ENCODE peak calls at places on chromosome 3, in seven cellular contexts. One of them, this sample, is unnamed.

GRCh38 chr3:110846971-110847370 is 224.6 kb upstream of the NECTIN3 start:
- DNase-seq in stomach: no peak
- DNase-seq in GM23248: no peak
- DNase-seq in kidney epithelial cell: no peak
- DNase-seq in NT2/D1: no peak
- DNase-seq in BE2C: no peak
- DNase-seq in SK-N-SH: no peak
- DNase-seq in this sample: no peak

GRCh38 chr3:414063-414462 is 217.5 kb downstream of the CHL1 start:
- DNase-seq in BE2C: no peak
- DNase-seq in NT2/D1: no peak
- DNase-seq in GM23248: peak
- DNase-seq in stomach: no peak
- DNase-seq in SK-N-SH: no peak
- DNase-seq in kidney epithelial cell: no peak
- DNase-seq in this sample: peak

GRCh38 chr3:30643763-30644462 is 37.5 kb downstream of the TGFBR2 start:
- DNase-seq in GM23248: no peak
- DNase-seq in stomach: peak
- DNase-seq in SK-N-SH: no peak
- DNase-seq in kidney epithelial cell: no peak
- DNase-seq in BE2C: no peak
- DNase-seq in NT2/D1: no peak
- DNase-seq in this sample: no peak

GRCh38 chr3:64520334-64520733 is 167.5 kb downstream of the ADAMTS9 start:
- DNase-seq in NT2/D1: no peak
- DNase-seq in SK-N-SH: no peak
- DNase-seq in BE2C: no peak
- DNase-seq in GM23248: no peak
- DNase-seq in stomach: no peak
- DNase-seq in kidney epithelial cell: no peak
- DNase-seq in this sample: no peak

GRCh38 chr3:49786357-49787181 is at the start of gene IP6K1:
- DNase-seq in stomach: peak
- DNase-seq in BE2C: peak
- DNase-seq in SK-N-SH: peak
- DNase-seq in GM23248: peak
- DNase-seq in NT2/D1: peak
- DNase-seq in kidney epithelial cell: peak
- DNase-seq in this sample: peak

GRCh38 chr3:22012471-22012870 is 261.5 kb upstream of the ZNF385D start:
- DNase-seq in stomach: no peak
- DNase-seq in BE2C: no peak
- DNase-seq in GM23248: peak
- DNase-seq in kidney epithelial cell: no peak
- DNase-seq in SK-N-SH: no peak
- DNase-seq in NT2/D1: no peak
- DNase-seq in this sample: no peak

GRCh38 chr3:182735672-182736071 is 57.6 kb upstream of the ATP11B start:
- DNase-seq in NT2/D1: no peak
- DNase-seq in GM23248: peak
- DNase-seq in stomach: no peak
- DNase-seq in kidney epithelial cell: no peak
- DNase-seq in SK-N-SH: no peak
- DNase-seq in BE2C: no peak
- DNase-seq in this sample: no peak

GRCh38 chr3:157384526-157384925 is 52.1 kb upstream of the PTX3 start:
- DNase-seq in kidney epithelial cell: no peak
- DNase-seq in NT2/D1: no peak
- DNase-seq in SK-N-SH: no peak
- DNase-seq in GM23248: no peak
- DNase-seq in BE2C: no peak
- DNase-seq in stomach: no peak
- DNase-seq in this sample: no peak

GRCh38 chr3:104190681-104191080 is 1176.0 kb upstream of the ALCAM start:
- DNase-seq in SK-N-SH: no peak
- DNase-seq in stomach: no peak
- DNase-seq in NT2/D1: no peak
- DNase-seq in GM23248: no peak
- DNase-seq in BE2C: no peak
- DNase-seq in kidney epithelial cell: no peak
- DNase-seq in this sample: no peak

GRCh38 chr3:60536420-60536819 is 714.8 kb downstream of the FHIT start:
- DNase-seq in stomach: no peak
- DNase-seq in SK-N-SH: no peak
- DNase-seq in NT2/D1: no peak
- DNase-seq in GM23248: no peak
- DNase-seq in kidney epithelial cell: no peak
- DNase-seq in BE2C: no peak
- DNase-seq in this sample: no peak

GRCh38 chr3:51269466-51269865 is 115.6 kb upstream of the MANF start:
- DNase-seq in kidney epithelial cell: no peak
- DNase-seq in GM23248: peak
- DNase-seq in stomach: no peak
- DNase-seq in SK-N-SH: no peak
- DNase-seq in NT2/D1: no peak
- DNase-seq in BE2C: no peak
- DNase-seq in this sample: no peak

DNA sequence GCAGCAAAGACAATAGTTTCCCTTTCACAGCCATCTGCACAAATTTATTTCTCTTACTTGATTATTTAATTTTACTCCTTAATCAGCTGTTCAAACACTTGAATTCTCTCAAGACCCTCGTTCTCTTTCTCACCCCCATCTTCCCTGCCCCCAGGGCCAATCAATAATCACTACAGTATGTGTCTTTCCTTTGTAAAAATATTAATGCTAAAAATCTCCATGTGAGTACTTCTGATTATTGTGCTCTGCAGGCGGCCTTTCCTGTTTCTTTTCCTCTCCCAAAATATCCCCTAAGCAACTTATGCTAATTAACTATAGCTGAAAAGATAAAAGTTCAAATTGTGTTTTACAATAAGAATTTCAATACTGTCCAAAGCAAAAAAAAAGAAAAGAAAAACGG is 617.0 kb upstream of the CBLB start:
- DNase-seq in SK-N-SH: no peak
- DNase-seq in BE2C: no peak
- DNase-seq in stomach: no peak
- DNase-seq in GM23248: no peak
- DNase-seq in kidney epithelial cell: no peak
- DNase-seq in NT2/D1: no peak
- DNase-seq in this sample: no peak
- H3K4me3 ChIP-seq in SK-N-SH: no peak
- H3K4me3 ChIP-seq in BE2C: no peak
- H3K4me3 ChIP-seq in stomach: no peak
- H3K4me3 ChIP-seq in GM23248: no peak
- H3K4me3 ChIP-seq in kidney epithelial cell: no peak
- H3K4me3 ChIP-seq in NT2/D1: no peak
- H3K4me3 ChIP-seq in this sample: no peak

DNA sequence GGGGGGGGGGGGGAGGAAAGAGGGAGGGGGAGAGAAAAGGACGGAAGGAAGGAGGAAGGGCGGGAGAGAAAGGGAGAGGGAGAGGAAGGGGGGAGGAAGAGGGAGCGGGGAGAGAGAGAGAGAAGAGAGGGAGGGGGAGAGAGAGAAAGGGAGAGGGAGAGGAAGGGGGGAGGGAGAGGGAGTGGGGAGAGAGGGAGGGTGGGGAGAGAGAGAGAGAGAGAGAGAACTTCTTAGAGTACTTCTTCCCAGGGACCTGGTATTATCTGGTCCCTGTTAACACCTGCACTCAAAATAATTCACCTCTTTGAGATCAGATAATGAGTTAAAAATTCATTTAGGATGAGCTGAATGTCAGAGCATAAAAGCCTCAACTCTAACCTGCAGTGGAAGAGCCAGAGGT is 1.1 kb downstream of the SEC13 start:
- DNase-seq in stomach: no peak
- DNase-seq in GM23248: peak
- DNase-seq in BE2C: no peak
- DNase-seq in NT2/D1: no peak
- DNase-seq in SK-N-SH: no peak
- DNase-seq in kidney epithelial cell: no peak
- DNase-seq in this sample: peak
- H3K4me3 ChIP-seq in stomach: peak
- H3K4me3 ChIP-seq in GM23248: peak
- H3K4me3 ChIP-seq in BE2C: peak
- H3K4me3 ChIP-seq in NT2/D1: peak
- H3K4me3 ChIP-seq in SK-N-SH: peak
- H3K4me3 ChIP-seq in kidney epithelial cell: peak
- H3K4me3 ChIP-seq in this sample: peak

GRCh38 chr3:62371032-62371734 is 2.2 kb downstream of the FEZF2 start:
- DNase-seq in kidney epithelial cell: no peak
- DNase-seq in GM23248: no peak
- DNase-seq in stomach: no peak
- DNase-seq in NT2/D1: no peak
- DNase-seq in SK-N-SH: peak
- DNase-seq in BE2C: peak
- DNase-seq in this sample: no peak
- H3K4me3 ChIP-seq in kidney epithelial cell: no peak
- H3K4me3 ChIP-seq in GM23248: no peak
- H3K4me3 ChIP-seq in stomach: no peak
- H3K4me3 ChIP-seq in NT2/D1: no peak
- H3K4me3 ChIP-seq in SK-N-SH: no peak
- H3K4me3 ChIP-seq in BE2C: no peak
- H3K4me3 ChIP-seq in this sample: no peak

DNA sequence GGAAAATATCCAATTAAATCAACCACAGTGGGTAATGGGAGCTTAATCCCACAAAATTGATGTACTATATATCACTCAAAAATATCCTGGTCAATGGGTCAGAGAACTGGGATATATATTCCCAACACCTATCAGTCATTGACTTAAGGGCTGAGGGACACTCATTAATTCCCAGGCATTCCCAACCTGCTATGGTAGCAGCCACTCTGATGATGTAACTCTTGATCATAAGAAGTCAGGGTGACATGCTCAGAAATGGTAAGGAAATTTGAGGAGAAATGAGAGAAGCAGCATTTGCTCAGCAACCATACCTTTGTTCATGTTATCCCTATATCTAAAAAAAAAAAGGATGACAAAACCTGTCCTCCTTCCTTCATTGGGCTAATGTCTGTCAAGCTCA is 3.1 kb upstream of the PLOD2 start:
- DNase-seq in GM23248: peak
- DNase-seq in SK-N-SH: no peak
- DNase-seq in NT2/D1: no peak
- DNase-seq in stomach: no peak
- DNase-seq in kidney epithelial cell: no peak
- DNase-seq in BE2C: no peak
- DNase-seq in this sample: peak
- H3K4me3 ChIP-seq in GM23248: peak
- H3K4me3 ChIP-seq in SK-N-SH: no peak
- H3K4me3 ChIP-seq in NT2/D1: no peak
- H3K4me3 ChIP-seq in stomach: no peak
- H3K4me3 ChIP-seq in kidney epithelial cell: no peak
- H3K4me3 ChIP-seq in BE2C: no peak
- H3K4me3 ChIP-seq in this sample: no peak